ENCODE peak calls at places on chromosomes 13 and 19, in ten cellular contexts. I, Y, L, C, A, Z, F, X, H and G are unnamed samples.

GRCh38 chr19:10422846-10423245 is 2.5 kb downstream of the PDE4A start:
- DNase-seq in I (no peak), Y (no peak), L (no peak), C (no peak), A (no peak), Z (no peak), F (no peak), X (no peak), H (no peak), G (no peak)

GRCh38 chr19:1970003-1970805 is 29.2 kb downstream of the CSNK1G2 start:
- DNase-seq in I (peak; percentile 95), Y (no peak), L (peak; percentile 31), C (no peak), A (no peak), Z (no peak), F (no peak), X (no peak), H (no peak), G (no peak)

GRCh38 chr19:2616741-2617392 is 85.6 kb downstream of the GNG7 start:
- DNase-seq in I (peak; percentile 33), Y (peak; percentile 70), L (no peak), C (no peak), A (no peak), Z (no peak), F (no peak), X (no peak), H (no peak), G (no peak)

GRCh38 chr19:38386968-38387549 is 775 bp downstream of the GGN start:
- DNase-seq in I (no peak), Y (peak; percentile 49), L (no peak), C (no peak), A (no peak), Z (no peak), F (peak; percentile 13), X (peak; percentile 16), H (no peak), G (no peak)

GRCh38 chr13:32032780-32033179 is 1.2 kb downstream of the FRY start:
- DNase-seq in I (no peak), Y (no peak), L (no peak), C (no peak), A (no peak), Z (peak; percentile 70), F (no peak), X (no peak), H (no peak), G (no peak)

GRCh38 chr13:42574011-42574410 is at the start of gene TNFSF11:
- DNase-seq in I (no peak), Y (no peak), L (no peak), C (no peak), A (no peak), Z (no peak), F (peak; percentile 10), X (no peak), H (no peak), G (no peak)

GRCh38 chr19:29805026-29805925 is 6.5 kb upstream of the CCNE1 start:
- DNase-seq in I (peak; percentile 79), Y (no peak), L (peak; percentile 31), C (peak; percentile 49), A (no peak), Z (no peak), F (no peak), X (no peak), H (peak; percentile 32), G (peak; percentile 34)

GRCh38 chr13:98300956-98301641 is 124.0 kb upstream of the RNF113B start:
- DNase-seq in I (peak; percentile 37), Y (no peak), L (peak; percentile 91), C (no peak), A (peak; percentile 44), Z (no peak), F (no peak), X (peak; percentile 75), H (peak; percentile 28), G (no peak)

GRCh38 chr19:13002389-13002898 is 7.2 kb downstream of the NFIX start:
- DNase-seq in I (no peak), Y (no peak), L (no peak), C (no peak), A (no peak), Z (no peak), F (no peak), X (no peak), H (no peak), G (no peak)

GRCh38 chr19:18414504-18415176 is 4.6 kb upstream of the SSBP4 start:
- DNase-seq in I (peak; percentile 66), Y (peak; percentile 28), L (no peak), C (peak; percentile 45), A (peak; percentile 41), Z (peak; percentile 9), F (peak; percentile 64), X (no peak), H (no peak), G (no peak)

GRCh38 chr19:10644351-10645007 is 9.7 kb upstream of the ILF3 start:
- DNase-seq in I (peak; percentile 58), Y (peak; percentile 82), L (peak; percentile 57), C (peak; percentile 77), A (peak; percentile 95), Z (no peak), F (peak; percentile 89), X (peak; percentile 66), H (peak; percentile 75), G (peak; percentile 80)

GRCh38 chr19:45470147-45471081 is 2.6 kb downstream of the FOSB start:
- DNase-seq in I (peak; percentile 13), Y (peak; percentile 46), L (peak; percentile 91), C (peak; percentile 65), A (peak; percentile 70), Z (no peak), F (peak; percentile 51), X (peak; percentile 62), H (peak; percentile 47), G (peak; percentile 91)

GRCh38 chr19:33606556-33606955 is 15.2 kb upstream of the CHST8 start:
- DNase-seq in I (no peak), Y (no peak), L (no peak), C (no peak), A (no peak), Z (no peak), F (no peak), X (no peak), H (no peak), G (no peak)

GRCh38 chr13:109695402-109696190 is 90.8 kb downstream of the IRS2 start:
- DNase-seq in I (no peak), Y (no peak), L (no peak), C (no peak), A (no peak), Z (no peak), F (no peak), X (no peak), H (no peak), G (no peak)

GRCh38 chr19:58033741-58034475 is at the start of gene ZSCAN1:
- DNase-seq in I (no peak), Y (peak; percentile 42), L (peak; percentile 79), C (peak; percentile 73), A (peak; percentile 80), Z (peak; percentile 94), F (peak; percentile 92), X (peak; percentile 81), H (peak; percentile 14), G (no peak)